ENCODE peak calls at places on chromosomes 2 and 18, in five cellular contexts. B, H, S, J and C are unnamed samples. For H3K36me3, the result is how much of the 10 kb centered on the place peaks cover.

GRCh38 chr2:85741211-85741610 is 12.6 kb upstream of the ATOH8 start:
- DNase-seq in B (no peak), H (no peak), S (no peak), J (no peak), C (no peak)

GRCh38 chr2:55120634-55121359 is 70.5 kb upstream of the RTN4 start:
- DNase-seq in B (no peak), H (peak), S (no peak), J (peak), C (no peak)

GRCh38 chr2:236221798-236222197 is 42.4 kb downstream of the ASB18 start:
- DNase-seq in B (no peak), H (no peak), S (no peak), J (no peak), C (no peak)

GRCh38 chr18:49755489-49755888 is 57.8 kb downstream of the ACAA2 start:
- DNase-seq in B (no peak), H (no peak), S (no peak), J (no peak), C (no peak)

GRCh38 chr2:182616471-182617393 is 99.3 kb upstream of the DNAJC10 start:
- DNase-seq in B (no peak), H (no peak), S (no peak), J (no peak), C (peak)

GRCh38 chr2:231123362-231123898 is 1.4 kb downstream of the HTR2B start:
- DNase-seq in B (no peak), H (no peak), S (no peak), J (no peak), C (no peak)

GRCh38 chr2:228532233-228532632 is 350.7 kb upstream of the SPHKAP start:
- DNase-seq in B (no peak), H (no peak), S (no peak), J (no peak), C (no peak)

GRCh38 chr2:222424281-222424728 is at the start of gene SGPP2:
- DNase-seq in B (peak), H (no peak), S (no peak), J (no peak), C (no peak)

GRCh38 chr2:207487650-207488315 is 42.0 kb upstream of the CREB1 start:
- DNase-seq in B (peak), H (no peak), S (no peak), J (no peak), C (peak)

GRCh38 chr2:160463245-160463644 is 30.4 kb downstream of the RBMS1 start:
- DNase-seq in B (no peak), H (no peak), S (no peak), J (no peak), C (no peak)

GRCh38 chr2:86062043-86062442 is 43.6 kb downstream of the POLR1A start:
- DNase-seq in B (no peak), H (no peak), S (no peak), J (no peak), C (no peak)

GRCh38 chr18:77032121-77032758 is 100.3 kb downstream of the MBP start:
- DNase-seq in B (no peak), H (no peak), S (no peak), J (no peak), C (no peak)

GRCh38 chr18:59881728-59882685 is 17.8 kb upstream of the PMAIP1 start:
- DNase-seq in B (peak), H (no peak), S (no peak), J (peak), C (no peak)

GRCh38 chr2:118803012-118803411 is 44.4 kb downstream of the EN1 start:
- DNase-seq in B (no peak), H (no peak), S (no peak), J (no peak), C (no peak)

GRCh38 chr2:81853331-81853730 is 1548.8 kb upstream of the LRRTM1 start:
- DNase-seq in B (no peak), H (no peak), S (no peak), J (no peak), C (no peak)

GRCh38 chr18:31429623-31430022 is 17.9 kb upstream of the DSG3 start:
- DNase-seq in B (peak), H (no peak), S (no peak), J (no peak), C (no peak)

GRCh38 chr2:206263959-206264603 is 10.4 kb upstream of the ZDBF2 start:
- DNase-seq in B (no peak), H (no peak), S (no peak), J (no peak), C (no peak)

GRCh38 chr2:239306274-239307220 is 94.3 kb downstream of the HDAC4 start:
- DNase-seq in B (peak), H (peak), S (no peak), J (no peak), C (no peak)

GRCh38 chr2:145874466-145874865 is 1354.5 kb upstream of the ZEB2 start:
- DNase-seq in B (no peak), H (no peak), S (no peak), J (no peak), C (no peak)

GRCh38 chr18:48139427-48140347 is 209.2 kb upstream of the SMAD2 start:
- DNase-seq in B (no peak), H (no peak), S (no peak), J (peak), C (no peak)

GRCh38 chr2:132782166-132782783 is 112.3 kb upstream of the LYPD1 start:
- DNase-seq in B (no peak), H (no peak), S (no peak), J (no peak), C (no peak)

GRCh38 chr2:132779206-132779605 is 109.2 kb upstream of the LYPD1 start:
- DNase-seq in B (no peak), H (no peak), S (no peak), J (no peak), C (no peak)

GRCh38 chr2:132788310-132788832 is 118.4 kb upstream of the LYPD1 start:
- DNase-seq in B (no peak), H (no peak), S (no peak), J (no peak), C (no peak)

GRCh38 chr2:132783883-132784282 is 113.9 kb upstream of the LYPD1 start:
- DNase-seq in B (no peak), H (no peak), S (no peak), J (no peak), C (no peak)
- H3K4me3 ChIP-seq in B (no peak), H (no peak), S (no peak), J (no peak), C (no peak)

GRCh38 chr2:195656131-195656858 is 731 bp upstream of the SLC39A10 start:
- DNase-seq in B (no peak), H (peak), S (no peak), J (peak), C (no peak)
- H3K36me3 ChIP-seq in B (under half), H (under half), S (under half), J (under half), C (under half)

GRCh38 chr2:11533278-11534077 is at the start of gene GREB1:
- DNase-seq in B (peak), H (no peak), S (no peak), J (no peak), C (no peak)

GRCh38 chr2:11532434-11533055 is 1.3 kb upstream of the GREB1 start:
- DNase-seq in B (peak), H (peak), S (no peak), J (no peak), C (no peak)

GRCh38 chr2:11534078-11534745 is 367 bp downstream of the GREB1 start:
- DNase-seq in B (peak), H (no peak), S (no peak), J (no peak), C (no peak)

GRCh38 chr2:11535899-11536344 is 2.1 kb downstream of the GREB1 start:
- DNase-seq in B (peak), H (no peak), S (no peak), J (no peak), C (no peak)

DNA sequence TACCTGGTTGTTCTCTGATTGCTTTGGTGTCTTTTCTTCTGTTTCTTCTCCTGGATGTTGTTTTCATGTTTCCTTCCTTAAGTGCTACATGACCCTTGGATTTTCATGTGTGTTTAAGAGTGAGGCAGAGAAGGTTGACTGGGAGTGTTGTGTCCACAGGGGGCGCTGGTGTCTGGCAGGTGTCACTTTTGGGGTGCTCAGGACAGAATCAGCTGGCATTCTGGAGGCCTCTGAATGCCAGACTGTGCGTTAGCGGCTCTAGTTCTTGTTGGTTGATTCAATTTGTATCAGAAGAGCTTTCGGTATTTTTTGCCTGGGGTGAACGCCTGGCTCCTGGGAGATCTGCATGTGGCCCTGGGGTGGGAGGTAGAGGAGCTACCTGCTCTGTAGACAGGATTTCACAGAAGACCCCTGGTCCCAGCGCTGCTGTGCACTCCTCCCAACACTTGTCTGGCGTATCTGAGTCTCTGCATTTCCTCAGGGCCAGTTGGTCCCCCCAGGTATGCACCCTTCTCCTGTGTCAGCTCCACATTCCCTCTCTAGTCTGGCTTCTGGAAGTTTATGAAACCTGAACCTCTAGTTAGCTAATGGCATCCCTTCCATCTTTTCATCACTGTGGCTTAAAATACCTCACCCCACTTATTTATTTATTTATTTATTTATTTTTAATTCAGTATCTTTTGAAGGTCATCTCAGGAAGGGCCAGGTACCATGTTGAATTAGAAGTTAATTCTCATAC is 1.1 kb downstream of the GREB1 start:
- DNase-seq in B (peak), H (no peak), S (no peak), J (peak), C (no peak)
- TF ChIP-seq CTCF in B (peak), H (no peak), S (no peak), J (peak), C (no peak)

DNA sequence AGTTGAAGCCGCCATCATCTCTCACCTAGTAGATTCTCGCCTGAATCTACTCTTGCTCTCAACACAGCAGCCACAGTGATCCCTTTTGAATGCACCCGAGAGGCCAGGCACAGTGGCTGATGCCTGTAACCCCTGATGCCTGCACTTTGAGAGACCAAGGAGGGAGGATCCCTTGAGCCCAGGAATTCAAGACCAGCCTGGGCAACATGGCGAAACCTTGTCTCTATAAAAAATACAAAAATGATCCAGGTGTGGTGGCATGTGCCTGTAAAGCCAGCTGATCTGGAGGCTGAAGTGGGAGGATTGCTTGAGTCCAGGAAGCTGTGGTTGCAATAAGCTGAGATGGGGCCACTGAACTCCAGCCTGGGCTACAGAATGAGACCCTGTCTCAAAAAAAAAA is 60.3 kb upstream of the EML4 start:
- DNase-seq in B (peak), H (no peak), S (no peak), J (no peak), C (no peak)
- H3K4me3 ChIP-seq in B (no peak), H (no peak), S (no peak), J (no peak), C (no peak)

GRCh38 chr2:237350597-237350996 is 63.4 kb downstream of the COL6A3 start:
- DNase-seq in B (no peak), H (no peak), S (no peak), J (no peak), C (no peak)

GRCh38 chr2:237351046-237351445 is 62.9 kb downstream of the COL6A3 start:
- DNase-seq in B (no peak), H (no peak), S (no peak), J (peak), C (no peak)

GRCh38 chr2:237353207-237353606 is 60.8 kb downstream of the COL6A3 start:
- DNase-seq in B (peak), H (no peak), S (no peak), J (peak), C (no peak)

GRCh38 chr2:237351796-237352195 is 62.2 kb downstream of the COL6A3 start:
- DNase-seq in B (no peak), H (no peak), S (no peak), J (no peak), C (no peak)

DNA sequence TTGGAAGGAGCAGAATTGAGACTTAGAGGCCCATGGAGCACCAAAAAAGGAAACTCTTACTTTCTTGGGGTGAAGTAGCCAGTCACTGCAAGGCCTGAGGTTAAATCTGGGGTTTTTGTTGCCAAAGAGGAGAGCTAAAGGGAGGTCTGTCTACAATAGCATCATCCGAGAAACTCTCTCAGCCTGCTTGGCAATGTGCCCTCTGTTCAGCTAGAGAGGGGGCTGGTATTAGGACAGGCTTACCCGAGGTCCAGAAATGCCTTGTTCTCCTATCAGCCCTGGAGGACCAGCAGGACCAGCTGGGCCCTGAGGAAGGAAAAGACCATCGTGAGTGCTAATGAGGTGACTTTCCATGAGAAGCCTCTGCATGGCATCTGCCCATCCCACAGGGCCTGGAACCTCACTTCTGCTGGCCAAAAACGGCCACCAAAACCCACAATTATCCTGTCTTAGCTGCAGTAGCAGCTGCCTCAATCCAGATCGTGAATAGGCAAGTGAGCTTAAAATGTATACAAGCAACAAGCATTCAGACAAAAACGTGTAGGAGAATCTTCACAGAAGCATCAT is 61.6 kb downstream of the COL6A3 start:
- DNase-seq in B (no peak), H (no peak), S (no peak), J (no peak), C (no peak)
- H3K36me3 ChIP-seq in B (under half), H (under half), S (under half), J (under half), C (under half)

GRCh38 chr2:188975497-188976102 is 1.4 kb downstream of the COL3A1 start:
- DNase-seq in B (no peak), H (peak), S (no peak), J (no peak), C (peak)

GRCh38 chr2:188979730-188980123 is 5.6 kb downstream of the COL3A1 start:
- DNase-seq in B (no peak), H (no peak), S (no peak), J (no peak), C (no peak)

GRCh38 chr2:188976545-188977268 is 2.5 kb downstream of the COL3A1 start:
- DNase-seq in B (no peak), H (no peak), S (no peak), J (no peak), C (no peak)

GRCh38 chr2:188979119-188979729 is 5.1 kb downstream of the COL3A1 start:
- DNase-seq in B (no peak), H (no peak), S (no peak), J (no peak), C (no peak)

GRCh38 chr2:188978291-188979081 is 4.3 kb downstream of the COL3A1 start:
- DNase-seq in B (no peak), H (peak), S (no peak), J (peak), C (peak)
- TF ChIP-seq CTCF in B (peak), H (peak), S (no peak), J (peak), C (peak)